ENCODE peak calls at places on chromosomes 7 and 10, in six cellular contexts. J is hepatocyte, P is pancreas, O is IMR-90, V is tibial nerve, A is MM.1S. K is an unnamed sample.

GRCh38 chr10:3186365-3186764 is 13.8 kb upstream of the PITRM1 start:
- DNase-seq in J (no peak), P (no peak), O (no peak), V (no peak), A (no peak), K (peak; percentile 30)

GRCh38 chr7:17564678-17565209 is 266.3 kb downstream of the AHR start:
- DNase-seq in J (no peak), P (no peak), O (peak; percentile 90), V (no peak), A (no peak), K (no peak)

GRCh38 chr10:5343561-5343960 is 21.2 kb upstream of the UCN3 start:
- DNase-seq in J (no peak), P (no peak), O (no peak), V (no peak), A (no peak), K (no peak)

GRCh38 chr10:88913803-88914202 is 33.8 kb downstream of the STAMBPL1 start:
- DNase-seq in J (no peak), P (no peak), O (no peak), V (no peak), A (no peak), K (no peak)

GRCh38 chr10:123579675-123580074 is 86.5 kb upstream of the GPR26 start:
- DNase-seq in J (no peak), P (no peak), O (no peak), V (no peak), A (no peak), K (no peak)

GRCh38 chr7:48511021-48511579 is 339.8 kb downstream of the ABCA13 start:
- DNase-seq in J (no peak), P (no peak), O (no peak), V (no peak), A (no peak), K (no peak)

GRCh38 chr7:6226194-6226799 is 46.1 kb downstream of the CYTH3 start:
- DNase-seq in J (no peak), P (no peak), O (peak; percentile 82), V (no peak), A (no peak), K (no peak)

GRCh38 chr10:77905086-77905735 is 21.3 kb downstream of the DLG5 start:
- DNase-seq in J (no peak), P (no peak), O (no peak), V (no peak), A (no peak), K (no peak)

GRCh38 chr7:138338361-138338760 is 121.7 kb upstream of the TRIM24 start:
- DNase-seq in J (no peak), P (no peak), O (no peak), V (peak; percentile 16), A (no peak), K (no peak)

GRCh38 chr7:122883049-122883670 is 3.1 kb downstream of the CADPS2 start:
- DNase-seq in J (no peak), P (no peak), O (no peak), V (no peak), A (no peak), K (no peak)

GRCh38 chr7:11748884-11749283 is 83.1 kb downstream of the THSD7A start:
- DNase-seq in J (peak; percentile 18), P (no peak), O (no peak), V (no peak), A (no peak), K (no peak)

GRCh38 chr7:2921748-2922147 is 77.6 kb upstream of the GNA12 start:
- DNase-seq in J (no peak), P (no peak), O (no peak), V (no peak), A (no peak), K (no peak)
- TF ChIP-seq CTCF in J (peak; percentile 28), P (no peak), O (no peak), V (peak; percentile 18), A (no peak), K (no peak)

GRCh38 chr7:98286701-98287485 is 5.4 kb downstream of the BRI3 start:
- DNase-seq in J (peak; percentile 8), P (no peak), O (no peak), V (no peak), A (no peak), K (no peak)
- H3K27ac ChIP-seq in J (peak overlapping the region; percentile 95), P (peak overlapping the region; percentile 91), O (peak overlapping the region; percentile 91), V (peak overlapping the region; percentile 99), A (no peak overlapping the region), K (peak overlapping the region; percentile 13)

GRCh38 chr10:99280472-99280871 is 44.8 kb upstream of the HPSE2 start:
- DNase-seq in J (no peak), P (no peak), O (no peak), V (no peak), A (no peak), K (no peak)

GRCh38 chr10:99279626-99280111 is 44.0 kb upstream of the HPSE2 start:
- DNase-seq in J (peak; percentile 54), P (peak; percentile 79), O (peak; percentile 33), V (no peak), A (no peak), K (no peak)

DNA sequence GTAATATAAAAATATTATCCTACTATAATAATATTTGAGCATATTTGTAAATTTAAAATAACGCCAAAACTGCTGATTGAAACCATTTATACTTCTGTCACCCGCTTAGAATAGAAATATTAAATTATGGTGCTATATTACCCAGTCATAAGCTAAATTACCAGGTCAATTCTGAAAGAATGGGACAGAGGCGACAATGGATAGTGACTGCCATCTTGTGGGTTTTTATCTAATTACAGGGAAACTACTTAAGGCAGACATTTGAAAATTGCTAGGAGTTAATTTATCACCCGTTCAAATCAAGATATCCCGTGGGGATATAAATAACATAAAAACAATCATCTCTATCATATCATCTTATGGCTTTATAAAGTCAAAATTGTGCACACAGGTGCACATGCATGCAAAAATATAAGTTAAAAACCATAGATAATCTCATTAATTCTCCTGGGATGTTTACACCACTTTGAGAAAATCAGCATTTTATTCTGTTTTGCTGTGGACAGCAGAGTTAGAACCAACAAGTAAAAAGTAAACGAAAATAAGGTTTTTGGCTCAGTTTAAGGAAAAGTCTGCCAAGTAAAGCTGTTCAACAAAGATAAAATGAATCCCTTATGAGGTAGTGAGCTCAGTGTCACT is 41.3 kb upstream of the HPSE2 start:
- DNase-seq in J (peak; percentile 26), P (no peak), O (peak; percentile 2), V (no peak), A (peak; percentile 25), K (no peak)
- TF ChIP-seq CTCF in J (peak; percentile 55), P (no peak), O (peak; percentile 41), V (no peak), A (peak; percentile 56), K (no peak)

GRCh38 chr10:71769279-71769823 is 4.0 kb downstream of the VSIR start:
- DNase-seq in J (no peak), P (no peak), O (peak; percentile 31), V (no peak), A (no peak), K (no peak)

GRCh38 chr10:71771821-71772617 is 1.3 kb downstream of the VSIR start:
- DNase-seq in J (peak; percentile 75), P (peak; percentile 25), O (peak; percentile 66), V (no peak), A (no peak), K (no peak)

GRCh38 chr10:71770255-71770654 is 3.1 kb downstream of the VSIR start:
- DNase-seq in J (no peak), P (no peak), O (peak; percentile 53), V (no peak), A (no peak), K (no peak)

GRCh38 chr10:71771204-71771603 is 2.1 kb downstream of the VSIR start:
- DNase-seq in J (no peak), P (peak; percentile 51), O (no peak), V (no peak), A (no peak), K (no peak)

GRCh38 chr10:71770789-71771188 is 2.5 kb downstream of the VSIR start:
- DNase-seq in J (no peak), P (no peak), O (no peak), V (no peak), A (no peak), K (no peak)
- H3K27ac ChIP-seq in J (peak overlapping the region; percentile 96), P (no peak overlapping the region), O (peak overlapping the region; percentile 34), V (peak overlapping the region; percentile 98), A (no peak overlapping the region), K (peak overlapping the region; percentile 75)

DNA sequence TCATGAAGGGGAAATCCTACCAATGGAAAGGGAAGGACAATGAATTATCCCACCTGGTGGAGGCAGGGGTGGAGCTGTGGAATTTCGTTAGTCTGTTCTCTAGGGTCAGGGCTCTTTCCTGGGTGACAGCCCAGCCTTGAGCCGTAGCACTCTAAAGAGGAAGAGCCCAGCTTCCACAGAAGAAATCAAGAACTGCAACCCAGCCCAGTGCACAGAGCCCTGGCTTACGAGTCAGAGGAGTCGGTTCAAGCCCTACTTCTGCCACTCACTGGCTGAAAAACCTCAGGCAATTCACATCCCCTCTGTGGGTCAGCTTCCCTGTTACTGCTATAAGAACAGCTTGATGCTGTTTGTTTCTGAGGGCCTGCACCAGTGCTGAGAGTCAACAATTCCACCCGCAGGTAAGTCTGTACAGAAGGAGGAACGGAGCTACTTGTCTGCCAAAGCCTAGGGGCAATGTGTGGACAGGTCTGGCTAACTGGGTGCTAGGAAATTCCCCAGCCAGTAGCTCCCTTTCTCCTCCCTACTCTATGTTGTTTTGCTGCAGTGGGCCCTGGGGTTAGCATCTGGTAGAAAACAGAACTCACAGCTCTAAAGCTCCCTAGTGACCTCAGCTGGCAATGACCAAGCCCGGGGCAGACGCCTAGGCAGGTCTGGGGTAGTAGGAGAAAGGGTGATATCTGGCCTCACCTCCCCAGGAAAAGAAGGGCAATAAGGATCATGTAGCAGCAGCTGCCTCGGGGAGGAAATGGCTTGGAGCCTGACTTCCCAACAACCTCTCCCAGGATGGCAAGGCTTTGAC is 3.3 kb downstream of the AVPI1 start:
- DNase-seq in J (no peak), P (no peak), O (peak; percentile 70), V (no peak), A (no peak), K (no peak)
- TF ChIP-seq CTCF in J (no peak), P (no peak), O (no peak), V (peak; percentile 15), A (no peak), K (no peak)

GRCh38 chr10:124669824-124670654 is 74.1 kb downstream of the FAM53B start:
- DNase-seq in J (no peak), P (no peak), O (no peak), V (no peak), A (no peak), K (no peak)
- H3K27ac ChIP-seq in J (no peak overlapping the region), P (no peak overlapping the region), O (no peak overlapping the region), V (peak overlapping the region; percentile 93), A (no peak overlapping the region), K (no peak overlapping the region)

DNA sequence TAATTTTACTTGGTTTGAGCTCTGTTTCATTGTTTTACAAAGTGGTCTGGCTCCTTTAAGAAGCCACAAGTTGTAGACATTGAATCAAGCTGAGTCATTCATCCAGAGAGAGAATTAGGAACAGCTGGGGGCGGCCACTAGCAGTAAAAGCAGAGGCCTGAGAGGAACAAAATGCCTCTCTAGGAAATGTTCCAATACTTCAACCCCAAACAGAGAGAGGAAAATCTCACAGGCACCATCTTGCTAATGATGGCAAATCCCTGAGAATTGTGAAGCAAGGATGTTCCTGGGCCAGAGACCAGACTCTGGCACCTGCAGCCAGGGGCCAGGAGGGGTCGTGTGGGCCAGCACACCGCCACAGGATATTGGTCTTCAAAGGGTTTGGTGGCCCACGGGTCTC is 26.5 kb upstream of the TRIL start:
- DNase-seq in J (peak; percentile 60), P (no peak), O (peak; percentile 85), V (peak; percentile 26), A (no peak), K (no peak)
- TF ChIP-seq CTCF in J (no peak), P (no peak), O (no peak), V (no peak), A (no peak), K (no peak)

K was measured in CD4-positive, alpha-beta T cell.